ENCODE peak calls at places on chromosomes 11 and 22, in four cellular contexts. O is progenitor cell of endocrine pancreas, H is neuronal stem cell, S is fibroblast of the conjunctiva. V is an unnamed sample.

GRCh38 chr11:64643258-64643881 is 52.4 kb downstream of the SLC22A12 start:
- DNase-seq in O (no peak), H (no peak), S (no peak), V (no peak)

GRCh38 chr11:3135491-3136440 is 29.3 kb downstream of the OSBPL5 start:
- DNase-seq in O (no peak), H (peak), S (no peak), V (no peak)

GRCh38 chr11:130677486-130678153 is 229.2 kb downstream of the ADAMTS15 start:
- DNase-seq in O (no peak), H (no peak), S (peak), V (peak)

GRCh38 chr11:17263803-17264202 is 12.7 kb upstream of the NUCB2 start:
- DNase-seq in O (no peak), H (no peak), S (no peak), V (no peak)

GRCh38 chr11:73625690-73626318 is 20.6 kb upstream of the PLEKHB1 start:
- DNase-seq in O (peak), H (peak), S (peak), V (peak)

GRCh38 chr11:64235427-64236161 is 1.2 kb downstream of the VEGFB start:
- DNase-seq in O (no peak), H (no peak), S (no peak), V (no peak)

GRCh38 chr11:11977206-11977938 is 31.1 kb downstream of the DKK3 start:
- DNase-seq in O (no peak), H (no peak), S (no peak), V (peak)

GRCh38 chr22:22552630-22553029 is 6.4 kb downstream of the PRAME start:
- DNase-seq in O (no peak), H (no peak), S (no peak), V (no peak)

GRCh38 chr11:69647761-69648497 is 7.0 kb downstream of the CCND1 start:
- DNase-seq in O (no peak), H (no peak), S (no peak), V (no peak)

GRCh38 chr11:33723238-33723881 is 12.9 kb downstream of the CD59 start:
- DNase-seq in O (no peak), H (no peak), S (peak), V (peak)

GRCh38 chr11:35639591-35640179 is 21.4 kb downstream of the FJX1 start:
- DNase-seq in O (no peak), H (no peak), S (no peak), V (no peak)

GRCh38 chr11:2891291-2891690 is 5.7 kb upstream of the CDKN1C start:
- DNase-seq in O (no peak), H (no peak), S (no peak), V (no peak)

GRCh38 chr22:28105988-28106387 is 186.9 kb upstream of the PITPNB start:
- DNase-seq in O (no peak), H (no peak), S (no peak), V (no peak)